ENCODE peak calls at places on chromosomes 6 and 20, in ten cellular contexts. T is fibroblast of mammary gland; X is cardiac fibroblast; S is ELR; Z is caudate nucleus; R is Calu3; O is IMR-90; L is central memory CD4-positive, alpha-beta T cell; P is body of pancreas; J is stimulated activated CD4-positive, alpha-beta T cell treated with anti-CD3 and anti-CD28 coated beads, Interleukin-2, amount 100 ng/mL, for 24 hours. U is an unnamed sample.
A peak's percentile ranks its signal among the peaks of the same experiment; 100 is the strongest.

GRCh38 chr20:59305898-59306640 is 5.7 kb downstream of the EDN3 start:
- DNase-seq in S (no peak), J (no peak), L (no peak), R (no peak), Z (no peak), X (no peak), O (no peak), T (no peak), P (no peak), U (no peak)

GRCh38 chr6:129638055-129639019 is 71.6 kb downstream of the ARHGAP18 start:
- DNase-seq in R (no peak), S (no peak), J (no peak), Z (no peak), P (peak; percentile 60), L (no peak), X (peak; percentile 92), O (peak; percentile 90), T (no peak), U (no peak)

GRCh38 chr20:25230177-25230831 is 17.6 kb upstream of the PYGB start:
- DNase-seq in S (no peak), P (no peak), X (no peak), L (no peak), R (no peak), Z (no peak), T (no peak), O (no peak), J (no peak), U (no peak)

GRCh38 chr6:101276066-101276465 is 117.4 kb upstream of the GRIK2 start:
- DNase-seq in P (no peak), O (no peak), R (no peak), X (peak; percentile 9), Z (no peak), L (no peak), S (no peak), T (peak; percentile 38), J (no peak), U (no peak)

GRCh38 chr6:2203264-2203663 is 42.1 kb downstream of the GMDS start:
- DNase-seq in L (no peak), J (no peak), O (no peak), P (no peak), R (no peak), T (no peak), X (peak; percentile 36), S (no peak), Z (no peak), U (no peak)

GRCh38 chr20:51569815-51570741 is 27.6 kb upstream of the NFATC2 start:
- DNase-seq in S (peak; percentile 68), X (no peak), Z (peak; percentile 27), L (no peak), O (no peak), P (no peak), T (peak; percentile 53), J (no peak), R (no peak), U (no peak)

GRCh38 chr6:120779441-120779840 is 554.8 kb downstream of the TBC1D32 start:
- DNase-seq in X (no peak), S (no peak), O (no peak), T (no peak), R (no peak), L (no peak), Z (no peak), J (no peak), P (no peak), U (no peak)

GRCh38 chr6:1136415-1136774 is 175.5 kb upstream of the FOXQ1 start:
- DNase-seq in T (peak; percentile 83), X (peak; percentile 24), P (peak; percentile 44), O (peak; percentile 86), L (no peak), J (no peak), R (no peak), S (peak; percentile 29), Z (no peak), U (no peak)

GRCh38 chr6:81241717-81242116 is 510.8 kb downstream of the TENT5A start:
- DNase-seq in Z (no peak), T (peak; percentile 77), J (no peak), P (no peak), L (no peak), O (peak; percentile 49), X (peak; percentile 72), R (no peak), S (peak; percentile 28), U (no peak)

GRCh38 chr6:107637914-107638313 is 148.0 kb downstream of the SOBP start:
- DNase-seq in R (no peak), T (no peak), S (no peak), L (no peak), P (no peak), J (no peak), Z (no peak), X (no peak), O (no peak), U (no peak)

GRCh38 chr6:143015300-143015706 is 45.4 kb upstream of the AIG1 start:
- DNase-seq in S (no peak), X (no peak), J (no peak), P (no peak), R (no peak), O (no peak), Z (no peak), L (no peak), T (peak; percentile 17), U (peak; percentile 14)

GRCh38 chr20:47493175-47493953 is 8.3 kb upstream of the NCOA3 start:
- DNase-seq in X (peak; percentile 94), S (peak; percentile 57), L (no peak), J (peak; percentile 78), P (peak; percentile 94), Z (no peak), O (peak; percentile 63), R (peak; percentile 95), T (peak; percentile 77), U (peak; percentile 81)

U was measured in activated naive CD4-positive, alpha-beta T cell treated with anti-CD3 and anti-CD28 coated beads for 36 hours.